ENCODE peak calls at places on chromosomes 7 and 10, in five cellular contexts. G is IMR-90, T is neural progenitor cell, K is heart left ventricle, O is fibroblast of lung. E is an unnamed sample.

GRCh38 chr7:27453702-27454405 is 208.8 kb downstream of the HIBADH start:
- DNase-seq in G (peak), T (no peak), K (no peak), O (peak), E (peak)

GRCh38 chr7:158885624-158886023 is 29.3 kb downstream of the DYNC2I1 start:
- DNase-seq in G (peak), T (no peak), K (no peak), O (no peak), E (no peak)

GRCh38 chr7:115494529-115495147 is 535.9 kb downstream of the TFEC start:
- DNase-seq in G (no peak), T (no peak), K (no peak), O (no peak), E (no peak)

GRCh38 chr7:24517166-24517565 is 56.1 kb upstream of the PALS2 start:
- DNase-seq in G (no peak), T (no peak), K (no peak), O (no peak), E (no peak)

GRCh38 chr10:1673568-1674345 is 63.6 kb downstream of the ADARB2 start:
- DNase-seq in G (no peak), T (no peak), K (no peak), O (no peak), E (no peak)

GRCh38 chr10:121601458-121601857 is 3.2 kb upstream of the FGFR2 start:
- DNase-seq in G (no peak), T (no peak), K (no peak), O (no peak), E (no peak)

GRCh38 chr7:4727914-4728705 is 46.0 kb downstream of the FOXK1 start:
- DNase-seq in G (no peak), T (no peak), K (no peak), O (no peak), E (no peak)

GRCh38 chr7:1883031-1883761 is 213.1 kb downstream of the ELFN1 start:
- DNase-seq in G (peak), T (peak), K (no peak), O (peak), E (peak)

GRCh38 chr10:121590772-121591171 is 7.5 kb downstream of the FGFR2 start:
- DNase-seq in G (no peak), T (no peak), K (no peak), O (no peak), E (no peak)

GRCh38 chr10:23448802-23449570 is 10.1 kb downstream of the OTUD1 start:
- DNase-seq in G (peak), T (no peak), K (no peak), O (no peak), E (no peak)

GRCh38 chr7:158076656-158077055 is 511.0 kb downstream of the PTPRN2 start:
- DNase-seq in G (no peak), T (no peak), K (no peak), O (no peak), E (no peak)

GRCh38 chr10:27240891-27241639 is 468 bp upstream of the ACBD5 start:
- DNase-seq in G (no peak), T (peak), K (no peak), O (no peak), E (no peak)

GRCh38 chr10:133123746-133124356 is 36.1 kb downstream of the ADGRA1 start:
- DNase-seq in G (no peak), T (no peak), K (no peak), O (no peak), E (no peak)

GRCh38 chr7:151174246-151175046 is 7.0 kb upstream of the GBX1 start:
- DNase-seq in G (peak), T (no peak), K (peak), O (no peak), E (no peak)

GRCh38 chr7:11486271-11486670 is 345.7 kb downstream of the THSD7A start:
- DNase-seq in G (no peak), T (no peak), K (no peak), O (no peak), E (no peak)

GRCh38 chr10:102505462-102506115 is 1.8 kb downstream of the SUFU start:
- DNase-seq in G (no peak), T (peak), K (no peak), O (no peak), E (no peak)

GRCh38 chr10:32955790-32956189 is 2.2 kb downstream of the ITGB1 start:
- DNase-seq in G (no peak), T (no peak), K (no peak), O (no peak), E (no peak)

GRCh38 chr10:125159932-125160855 is at the start of gene CTBP2:
- DNase-seq in G (no peak), T (peak), K (peak), O (peak), E (no peak)

GRCh38 chr10:132889091-132889490 is 53.3 kb downstream of the CFAP46 start:
- DNase-seq in G (peak), T (no peak), K (no peak), O (no peak), E (no peak)

GRCh38 chr7:95334434-95334833 is 10.1 kb upstream of the PON1 start:
- DNase-seq in G (no peak), T (no peak), K (no peak), O (peak), E (no peak)

GRCh38 chr10:130078120-130078519 is 32.5 kb downstream of the C10orf143 start:
- DNase-seq in G (no peak), T (no peak), K (no peak), O (no peak), E (no peak)

GRCh38 chr7:151019130-151019447 is 5.2 kb downstream of the ATG9B start:
- DNase-seq in G (no peak), T (peak), K (no peak), O (no peak), E (no peak)

GRCh38 chr10:56662765-56663447 is 301.8 kb upstream of the ZWINT start:
- DNase-seq in G (no peak), T (no peak), K (no peak), O (no peak), E (no peak)

DNA sequence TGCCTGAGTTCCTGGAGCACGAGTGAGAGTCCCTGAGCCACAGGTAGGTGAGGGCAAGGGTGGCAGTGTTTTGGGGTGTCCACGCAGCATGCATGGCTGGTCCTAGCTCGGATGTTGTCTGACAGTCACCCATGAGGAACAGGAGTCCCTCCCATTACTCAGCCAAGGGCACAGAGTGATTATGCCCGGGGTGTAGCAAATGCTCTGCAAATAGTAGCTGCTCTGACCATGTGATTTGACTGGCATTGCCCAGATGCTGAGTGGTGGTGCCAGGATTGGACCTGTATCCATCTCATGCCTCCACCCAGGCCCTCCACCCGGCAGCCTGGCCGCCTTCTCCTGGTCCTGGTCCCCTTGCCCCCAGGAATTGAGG is 150.8 kb downstream of the GRK5 start:
- DNase-seq in G (no peak), T (no peak), K (peak), O (no peak), E (no peak)
- H3K27ac ChIP-seq in G (no peak), T (no peak), K (peak), O (no peak), E (no peak)

GRCh38 chr10:70192325-70192966 is 22.1 kb upstream of the SAR1A start:
- DNase-seq in G (peak), T (no peak), K (no peak), O (no peak), E (no peak)

GRCh38 chr10:70190581-70190980 is 20.3 kb upstream of the SAR1A start:
- DNase-seq in G (no peak), T (no peak), K (no peak), O (peak), E (no peak)

GRCh38 chr10:70191161-70191770 is 21.0 kb upstream of the SAR1A start:
- DNase-seq in G (peak), T (no peak), K (no peak), O (peak), E (no peak)

GRCh38 chr10:70193391-70193844 is 23.1 kb upstream of the SAR1A start:
- DNase-seq in G (no peak), T (no peak), K (no peak), O (peak), E (no peak)

GRCh38 chr10:70191906-70192305 is 21.6 kb upstream of the SAR1A start:
- DNase-seq in G (peak), T (no peak), K (no peak), O (peak), E (peak)
- H3K4me3 ChIP-seq in G (no peak), T (no peak), K (no peak), O (no peak), E (no peak)

GRCh38 chr10:113589225-113589770 is 36.4 kb downstream of the HABP2 start:
- DNase-seq in G (no peak), T (no peak), K (no peak), O (no peak), E (no peak)

GRCh38 chr10:113585949-113586348 is 33.1 kb downstream of the HABP2 start:
- DNase-seq in G (no peak), T (no peak), K (no peak), O (no peak), E (no peak)

GRCh38 chr10:113581092-113581491 is 28.2 kb downstream of the HABP2 start:
- DNase-seq in G (no peak), T (no peak), K (no peak), O (no peak), E (no peak)

GRCh38 chr10:113578766-113579165 is 25.9 kb downstream of the HABP2 start:
- DNase-seq in G (no peak), T (no peak), K (no peak), O (no peak), E (no peak)

GRCh38 chr10:113583561-113583960 is 30.7 kb downstream of the HABP2 start:
- DNase-seq in G (no peak), T (no peak), K (no peak), O (no peak), E (no peak)
- H3K27ac ChIP-seq in G (no peak), T (no peak), K (no peak), O (no peak), E (no peak)

DNA sequence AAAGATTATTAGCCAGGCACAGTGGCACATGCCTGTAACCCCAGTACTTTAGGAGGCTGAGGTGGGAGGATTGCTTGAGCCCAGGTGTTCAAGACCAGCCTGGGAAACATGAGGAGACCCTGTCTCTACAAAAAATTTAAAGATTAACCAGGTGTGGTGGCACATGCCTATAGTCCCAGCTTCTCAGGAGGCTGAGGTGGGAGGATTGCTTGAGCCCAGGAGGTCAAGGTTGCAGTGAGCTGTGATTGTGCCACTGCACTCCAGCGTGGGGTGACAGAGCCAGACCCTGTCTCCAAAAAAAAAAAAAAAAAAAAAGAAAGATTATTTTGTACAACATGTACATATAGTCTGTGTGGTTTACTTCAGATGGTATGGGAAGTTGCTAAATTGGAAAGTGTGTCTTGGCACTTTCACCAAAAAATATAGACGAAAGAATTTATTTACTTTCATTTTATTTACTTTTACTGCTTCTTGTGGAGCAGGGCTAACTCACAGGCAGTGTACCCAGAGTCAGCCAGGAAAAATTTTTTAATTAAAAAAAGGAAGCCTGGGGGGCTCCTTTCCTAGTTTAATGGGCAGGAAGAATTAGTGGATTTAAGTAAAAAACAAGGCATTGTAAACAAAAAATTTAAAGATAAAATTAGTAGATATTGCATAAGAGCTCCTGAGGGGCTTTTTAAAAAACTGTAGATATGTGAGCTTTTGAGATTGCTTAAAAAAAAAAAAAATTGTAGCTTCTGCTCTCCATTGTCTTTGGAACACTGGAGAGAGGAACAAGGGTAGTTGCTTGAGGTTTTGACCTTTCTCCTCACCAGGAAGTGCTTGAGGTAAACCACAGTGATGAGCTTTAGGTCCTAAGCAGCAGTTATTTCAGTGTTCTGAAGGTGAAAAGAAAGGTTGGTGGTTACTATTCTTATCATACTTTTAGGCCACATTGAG is 44.6 kb upstream of the VDAC2 start:
- DNase-seq in G (peak), T (no peak), K (no peak), O (peak), E (no peak)
- H3K4me3 ChIP-seq in G (no peak), T (no peak), K (no peak), O (no peak), E (no peak)

GRCh38 chr10:110224992-110225391 is 17.6 kb downstream of the MXI1 start:
- DNase-seq in G (no peak), T (no peak), K (no peak), O (no peak), E (no peak)
- H3K27ac ChIP-seq in G (no peak), T (no peak), K (peak), O (no peak), E (no peak)

E was measured in AG04450.